ENCODE peak calls at places on chromosome 2, in ten cellular contexts. T is aorta, Q is spleen, J is upper lobe of right lung, L is psoas muscle, B is fibroblast of lung, S is mammary epithelial cell, U is mesenchymal stem cell, P is RWPE2, Y is substantia nigra. K is an unnamed sample.

GRCh38 chr2:197677483-197677882 is 2.1 kb upstream of the RFTN2 start:
- DNase-seq in T (no peak), Q (no peak), J (no peak), L (no peak), B (peak; percentile 31), S (no peak), U (peak; percentile 72), P (no peak), Y (no peak), K (peak; percentile 39)

GRCh38 chr2:189633392-189633811 is 27.9 kb upstream of the ASNSD1 start:
- DNase-seq in T (no peak), Q (no peak), J (no peak), L (no peak), B (no peak), S (no peak), U (peak; percentile 24), P (no peak), Y (no peak), K (no peak)

GRCh38 chr2:200026838-200027237 is 71.5 kb downstream of the MAIP1 start:
- DNase-seq in T (no peak), Q (no peak), J (no peak), L (no peak), B (no peak), S (no peak), U (peak; percentile 32), P (no peak), Y (no peak), K (no peak)

GRCh38 chr2:30372836-30373235 is 74.2 kb upstream of the LCLAT1 start:
- DNase-seq in T (no peak), Q (no peak), J (no peak), L (no peak), B (peak; percentile 35), S (no peak), U (no peak), P (no peak), Y (no peak), K (no peak)

GRCh38 chr2:236240228-236240990 is 23.8 kb downstream of the ASB18 start:
- DNase-seq in T (no peak), Q (no peak), J (no peak), L (peak; percentile 69), B (peak; percentile 66), S (no peak), U (peak; percentile 2), P (no peak), Y (no peak), K (peak; percentile 35)

GRCh38 chr2:198545411-198545810 is 741.0 kb downstream of the PLCL1 start:
- DNase-seq in T (no peak), Q (no peak), J (no peak), L (no peak), B (peak; percentile 2), S (peak; percentile 14), U (no peak), P (no peak), Y (no peak), K (no peak)

GRCh38 chr2:177489719-177490301 is 97.2 kb downstream of the AGPS start:
- DNase-seq in T (no peak), Q (no peak), J (no peak), L (no peak), B (peak; percentile 19), S (no peak), U (peak; percentile 49), P (no peak), Y (no peak), K (no peak)

GRCh38 chr2:190532581-190532980 is 1.9 kb downstream of the NEMP2 start:
- DNase-seq in T (no peak), Q (no peak), J (no peak), L (no peak), B (no peak), S (no peak), U (no peak), P (no peak), Y (no peak), K (no peak)

GRCh38 chr2:238787507-238787906 is 60.4 kb upstream of the TWIST2 start:
- DNase-seq in T (no peak), Q (no peak), J (no peak), L (no peak), B (no peak), S (no peak), U (no peak), P (no peak), Y (no peak), K (no peak)

GRCh38 chr2:204871246-204871953 is 326.1 kb downstream of the PARD3B start:
- DNase-seq in T (no peak), Q (no peak), J (no peak), L (no peak), B (peak; percentile 43), S (peak; percentile 11), U (peak; percentile 65), P (no peak), Y (no peak), K (no peak)

GRCh38 chr2:179467111-179467510 is 202.5 kb upstream of the SESTD1 start:
- DNase-seq in T (no peak), Q (no peak), J (no peak), L (no peak), B (peak; percentile 41), S (peak; percentile 65), U (no peak), P (no peak), Y (no peak), K (peak; percentile 31)

GRCh38 chr2:112154246-112155110 is 16.3 kb downstream of the FBLN7 start:
- DNase-seq in T (no peak), Q (no peak), J (peak; percentile 48), L (no peak), B (no peak), S (no peak), U (no peak), P (no peak), Y (no peak), K (no peak)

GRCh38 chr2:141341444-141341843 is 789.4 kb downstream of the LRP1B start:
- DNase-seq in T (no peak), Q (no peak), J (no peak), L (no peak), B (peak; percentile 99), S (peak; percentile 6), U (peak; percentile 94), P (no peak), Y (no peak), K (peak; percentile 67)

GRCh38 chr2:10196275-10196892 is 73.8 kb downstream of the RRM2 start:
- DNase-seq in T (no peak), Q (peak; percentile 69), J (no peak), L (no peak), B (peak; percentile 46), S (no peak), U (no peak), P (no peak), Y (no peak), K (no peak)

GRCh38 chr2:128602699-128603101 is 284.0 kb upstream of the HS6ST1 start:
- DNase-seq in T (no peak), Q (peak; percentile 68), J (peak; percentile 57), L (no peak), B (no peak), S (no peak), U (no peak), P (peak; percentile 23), Y (no peak), K (no peak)

GRCh38 chr2:231541605-231542509 is 11.6 kb upstream of the NMUR1 start:
- DNase-seq in T (peak; percentile 32), Q (peak; percentile 65), J (no peak), L (peak; percentile 33), B (no peak), S (no peak), U (no peak), P (no peak), Y (no peak), K (no peak)

GRCh38 chr2:37501121-37501520 is 156.7 kb downstream of the QPCT start:
- DNase-seq in T (no peak), Q (no peak), J (no peak), L (no peak), B (no peak), S (no peak), U (no peak), P (no peak), Y (no peak), K (no peak)

GRCh38 chr2:205387350-205388045 is 294.8 kb upstream of the NRP2 start:
- DNase-seq in T (no peak), Q (no peak), J (no peak), L (no peak), B (no peak), S (no peak), U (no peak), P (no peak), Y (no peak), K (no peak)

DNA sequence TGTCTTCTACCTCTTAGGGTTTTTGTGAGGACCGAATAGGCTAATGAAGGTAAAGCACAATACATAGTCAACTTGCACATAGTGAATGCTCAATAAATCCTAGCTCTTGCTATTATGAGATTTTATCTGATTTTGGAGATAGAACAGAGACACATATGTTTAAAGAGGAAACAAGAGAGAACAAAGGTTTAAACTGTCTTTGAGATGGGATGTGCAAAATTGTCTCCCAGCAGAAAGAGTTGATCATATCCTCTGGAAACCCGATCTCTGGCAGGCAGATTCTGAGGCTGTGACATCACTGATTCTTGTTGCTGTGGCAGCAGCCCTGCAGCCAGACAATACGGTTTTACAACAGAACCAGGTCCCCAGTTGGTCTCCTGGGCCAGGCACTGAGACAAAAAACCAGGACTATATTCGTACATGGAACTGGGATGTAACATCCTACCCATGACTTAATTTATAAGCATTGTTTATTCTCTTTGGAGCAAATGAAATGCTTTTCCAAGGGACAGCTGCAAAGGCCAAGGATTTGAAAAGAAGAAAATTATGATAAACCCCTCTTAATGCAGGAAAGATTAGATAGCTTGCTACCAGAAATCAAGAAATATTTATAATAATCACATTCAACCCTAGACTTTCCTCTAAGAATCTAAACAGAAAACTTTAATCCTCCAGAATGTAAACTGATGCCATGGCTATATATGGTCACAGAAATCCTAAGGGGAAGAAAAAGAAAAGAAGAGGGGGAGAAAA is 80.2 kb downstream of the SLC8A1 start:
- DNase-seq in T (peak; percentile 68), Q (no peak), J (no peak), L (peak; percentile 37), B (peak; percentile 85), S (no peak), U (peak; percentile 84), P (no peak), Y (no peak), K (peak; percentile 96)
- H3K27ac ChIP-seq in T (no peak overlapping the region), Q (no peak overlapping the region), J (no peak overlapping the region), L (no peak overlapping the region), B (peak overlapping the region; percentile 60), S (no peak overlapping the region), U (peak overlapping the region; percentile 78), P (peak overlapping the region; percentile 24), Y (no peak overlapping the region), K (peak overlapping the region; percentile 84)

GRCh38 chr2:218259099-218259921 is 1.5 kb upstream of the GPBAR1 start:
- DNase-seq in T (peak; percentile 78), Q (no peak), J (no peak), L (peak; percentile 60), B (peak; percentile 80), S (no peak), U (peak; percentile 98), P (no peak), Y (no peak), K (peak; percentile 81)
- H3K27ac ChIP-seq in T (peak overlapping the region; percentile 23), Q (peak overlapping the region; percentile 77), J (peak overlapping the region; percentile 67), L (peak overlapping the region; percentile 66), B (peak overlapping the region; percentile 63), S (no peak overlapping the region), U (peak overlapping the region; percentile 22), P (no peak overlapping the region), Y (no peak overlapping the region), K (peak overlapping the region; percentile 42)

GRCh38 chr2:201191132-201191875 is 8.4 kb downstream of the CASP10 start:
- DNase-seq in T (no peak), Q (no peak), J (no peak), L (no peak), B (no peak), S (no peak), U (no peak), P (no peak), Y (no peak), K (no peak)
- H3K27ac ChIP-seq in T (no peak overlapping the region), Q (peak overlapping the region; percentile 83), J (peak overlapping the region; percentile 60), L (no peak overlapping the region), B (no peak overlapping the region), S (no peak overlapping the region), U (no peak overlapping the region), P (no peak overlapping the region), Y (no peak overlapping the region), K (no peak overlapping the region)

GRCh38 chr2:157786663-157787363 is 89.3 kb downstream of the ACVR1 start:
- DNase-seq in T (no peak), Q (no peak), J (no peak), L (no peak), B (peak; percentile 37), S (no peak), U (peak; percentile 27), P (no peak), Y (no peak), K (no peak)
- H3K27ac ChIP-seq in T (peak overlapping the region; percentile 35), Q (no peak overlapping the region), J (no peak overlapping the region), L (peak overlapping the region; percentile 92), B (no peak overlapping the region), S (no peak overlapping the region), U (no peak overlapping the region), P (no peak overlapping the region), Y (no peak overlapping the region), K (no peak overlapping the region)